ENCODE peak calls at places on chromosome 18, in six cellular contexts. V, Z, X, C, P and A are unnamed samples.
A peak's percentile ranks its signal among the peaks of the same experiment; 100 is the strongest.

GRCh38 chr18:31741096-31741735 is 19.5 kb downstream of the SLC25A52 start:
- DNase-seq in C (peak; percentile 48), P (no peak), Z (peak; percentile 61), X (peak; percentile 70), V (peak; percentile 46), A (peak; percentile 20)

GRCh38 chr18:50871846-50872245 is 7.1 kb upstream of the ME2 start:
- DNase-seq in X (no peak), V (no peak), C (no peak), Z (no peak), P (no peak), A (no peak)

GRCh38 chr18:48197819-48198218 is 211.4 kb downstream of the ZBTB7C start:
- DNase-seq in C (no peak), Z (no peak), X (no peak), V (no peak), P (no peak), A (no peak)

GRCh38 chr18:9885170-9886004 is at the start of gene TXNDC2:
- DNase-seq in V (no peak), P (no peak), Z (peak; percentile 41), C (no peak), X (no peak), A (no peak)

GRCh38 chr18:36798738-36799473 is 29.9 kb downstream of the TPGS2 start:
- DNase-seq in X (no peak), V (peak; percentile 21), C (no peak), P (no peak), Z (no peak), A (no peak)

GRCh38 chr18:35889677-35890076 is 82.8 kb upstream of the RMP24 start:
- DNase-seq in Z (no peak), P (no peak), V (no peak), X (no peak), C (no peak), A (no peak)

GRCh38 chr18:63233334-63233733 is 86.2 kb downstream of the BCL2 start:
- DNase-seq in C (no peak), P (no peak), Z (no peak), V (no peak), X (no peak), A (no peak)

GRCh38 chr18:6960656-6961055 is 156.9 kb downstream of the LAMA1 start:
- DNase-seq in C (no peak), P (no peak), V (peak; percentile 73), X (no peak), Z (no peak), A (no peak)

GRCh38 chr18:39494211-39494896 is 1928.8 kb upstream of the CELF4 start:
- DNase-seq in C (no peak), P (no peak), X (no peak), Z (no peak), V (no peak), A (no peak)

GRCh38 chr18:48824231-48824970 is 126.4 kb downstream of the SMAD7 start:
- DNase-seq in Z (no peak), P (no peak), C (peak; percentile 6), X (no peak), V (no peak), A (no peak)

GRCh38 chr18:39661856-39662366 is 2096.3 kb upstream of the CELF4 start:
- DNase-seq in Z (no peak), X (no peak), C (no peak), V (no peak), P (no peak), A (no peak)

GRCh38 chr18:37355772-37356171 is 209.8 kb downstream of the CELF4 start:
- DNase-seq in V (no peak), P (no peak), C (no peak), Z (no peak), X (no peak), A (no peak)

GRCh38 chr18:6729247-6730091 is at the start of gene ARHGAP28:
- DNase-seq in Z (peak; percentile 81), C (peak; percentile 76), V (peak; percentile 96), P (peak; percentile 91), X (peak; percentile 66), A (peak; percentile 65)

GRCh38 chr18:63774511-63774910 is 707 bp upstream of the SERPINB7 start:
- DNase-seq in P (no peak), Z (peak; percentile 9), V (peak; percentile 30), X (no peak), C (no peak), A (no peak)

GRCh38 chr18:57980573-57981348 is 63.3 kb upstream of the NEDD4L start:
- DNase-seq in P (no peak), C (no peak), X (no peak), Z (no peak), V (no peak), A (no peak)

GRCh38 chr18:24553886-24554285 is 93.4 kb downstream of the HRH4 start:
- DNase-seq in P (no peak), V (no peak), Z (no peak), C (no peak), X (no peak), A (no peak)

GRCh38 chr18:76565238-76566173 is 70.5 kb upstream of the ZNF516 start:
- DNase-seq in X (peak; percentile 87), V (peak; percentile 97), Z (peak; percentile 97), P (peak; percentile 79), C (peak; percentile 58), A (peak; percentile 83)

GRCh38 chr18:47254341-47254939 is 3.0 kb upstream of the SKOR2 start:
- DNase-seq in C (peak; percentile 45), P (peak; percentile 80), X (no peak), Z (peak; percentile 50), V (peak; percentile 64), A (peak; percentile 11)

GRCh38 chr18:2901405-2901989 is 54.7 kb downstream of the EMILIN2 start:
- DNase-seq in Z (peak; percentile 90), X (peak; percentile 66), C (no peak), V (peak; percentile 94), P (no peak), A (peak; percentile 62)

GRCh38 chr18:21458788-21459187 is 141.7 kb downstream of the ESCO1 start:
- DNase-seq in C (no peak), X (no peak), V (no peak), P (no peak), Z (no peak), A (no peak)

GRCh38 chr18:21459706-21460286 is 140.7 kb downstream of the ESCO1 start:
- DNase-seq in P (no peak), C (no peak), X (no peak), Z (no peak), V (no peak), A (no peak)

GRCh38 chr18:21456428-21457178 is 143.9 kb downstream of the ESCO1 start:
- DNase-seq in X (no peak), P (no peak), V (no peak), C (no peak), Z (no peak), A (no peak)

GRCh38 chr18:21457179-21457535 is 143.3 kb downstream of the ESCO1 start:
- DNase-seq in X (no peak), V (peak; percentile 14), C (no peak), Z (peak; percentile 53), P (no peak), A (no peak)

DNA sequence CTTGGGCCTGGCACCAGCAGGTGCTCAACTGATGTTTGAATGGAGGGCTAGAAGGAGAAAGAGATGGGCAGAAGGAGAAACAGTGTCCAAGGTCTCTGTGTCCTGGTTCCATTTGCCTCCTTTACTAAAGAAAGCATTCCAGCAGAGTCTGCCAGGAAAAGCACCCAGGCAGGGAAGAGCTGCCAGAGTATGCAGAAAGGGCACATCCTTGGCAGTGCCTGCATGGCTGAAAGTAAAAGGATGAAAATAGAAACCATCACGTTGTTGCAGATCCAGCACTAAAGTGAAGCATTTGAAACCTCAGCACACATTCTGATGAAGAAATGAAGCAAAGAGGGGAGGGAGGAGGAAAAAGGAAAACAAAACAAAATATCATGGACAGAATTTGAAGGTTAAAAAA is 142.2 kb downstream of the ESCO1 start:
- DNase-seq in P (no peak), C (no peak), V (no peak), X (peak; percentile 71), Z (no peak), A (no peak)
- H3K4me3 ChIP-seq in P (no peak overlapping the region), C (no peak overlapping the region), V (no peak overlapping the region), X (no peak overlapping the region), Z (no peak overlapping the region), A (no peak overlapping the region)

GRCh38 chr18:32893915-32894314 is 121.1 kb upstream of the KLHL14 start:
- DNase-seq in V (no peak), P (no peak), Z (no peak), C (no peak), X (no peak), A (no peak)

GRCh38 chr18:32889620-32890593 is 117.1 kb upstream of the KLHL14 start:
- DNase-seq in X (no peak), P (no peak), C (no peak), Z (no peak), V (no peak), A (no peak)

GRCh38 chr18:32888311-32888710 is 115.5 kb upstream of the KLHL14 start:
- DNase-seq in V (no peak), C (no peak), Z (no peak), X (no peak), P (no peak), A (no peak)

GRCh38 chr18:32891130-32891529 is 118.3 kb upstream of the KLHL14 start:
- DNase-seq in V (no peak), C (no peak), X (no peak), Z (no peak), P (no peak), A (no peak)

GRCh38 chr18:32891797-32892196 is 119.0 kb upstream of the KLHL14 start:
- DNase-seq in Z (peak; percentile 4), C (no peak), X (no peak), P (no peak), V (no peak), A (no peak)
- TF ChIP-seq CTCF in Z (no peak), C (no peak), X (no peak), P (no peak), V (no peak), A (no peak)

DNA sequence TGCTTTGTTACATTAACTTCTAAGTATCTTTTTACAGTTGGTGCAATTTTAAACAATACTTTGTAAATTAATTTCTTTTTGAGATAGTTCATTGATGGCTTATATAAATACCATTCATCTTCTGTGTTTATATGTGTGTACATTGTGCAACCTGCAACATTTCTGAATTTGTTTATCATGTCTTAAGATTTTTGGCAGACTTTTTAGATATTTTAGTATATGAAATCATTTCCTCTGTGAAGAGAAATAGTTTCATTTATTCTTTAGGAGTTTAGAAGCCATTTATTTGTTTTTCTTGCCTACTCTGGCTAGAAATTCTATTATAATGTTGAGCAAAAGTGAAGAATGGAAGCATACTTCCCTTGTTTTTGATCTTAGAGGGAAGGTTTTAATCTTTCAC is 337.8 kb upstream of the DSEL start:
- DNase-seq in X (no peak), C (no peak), V (peak; percentile 9), P (no peak), Z (peak; percentile 32), A (no peak)
- H3K4me3 ChIP-seq in X (no peak overlapping the region), C (no peak overlapping the region), V (no peak overlapping the region), P (no peak overlapping the region), Z (no peak overlapping the region), A (no peak overlapping the region)

DNA sequence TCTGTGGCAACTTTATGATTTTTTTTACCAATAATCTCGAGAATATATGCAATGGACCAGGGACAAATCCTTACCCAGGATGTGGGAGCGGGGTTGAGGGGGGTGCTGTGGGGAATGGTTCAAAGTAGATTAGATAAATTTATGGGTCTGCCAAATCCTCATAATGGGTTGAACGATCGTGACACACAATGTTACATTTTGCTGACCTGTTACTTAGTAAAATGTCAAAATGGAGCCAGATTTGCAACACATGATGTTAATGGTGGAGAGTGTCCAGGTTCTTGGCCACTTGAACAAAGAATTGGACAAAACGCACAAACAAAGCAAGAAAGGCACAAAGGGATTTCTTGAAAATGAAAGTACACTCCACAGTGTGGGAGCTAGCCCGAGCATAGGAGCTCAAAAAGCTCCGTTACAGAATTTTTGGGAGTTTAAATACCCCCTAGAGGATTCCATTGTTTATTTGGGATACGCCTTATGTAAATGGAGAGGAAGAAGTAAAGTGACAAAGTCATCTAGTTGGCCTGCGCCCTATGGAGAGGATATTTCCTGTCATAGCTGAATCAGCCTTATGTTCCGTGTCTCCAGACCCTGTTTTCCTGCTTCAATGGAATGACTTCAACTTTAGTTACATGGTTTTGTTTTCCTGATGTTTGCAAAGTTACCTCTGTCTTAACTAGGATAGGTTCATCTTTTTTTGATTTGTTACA is 776.0 kb downstream of the DCC start:
- DNase-seq in C (no peak), Z (peak; percentile 2), X (no peak), V (no peak), P (no peak), A (no peak)
- TF ChIP-seq CTCF in C (no peak), Z (no peak), X (no peak), V (no peak), P (no peak), A (no peak)